ENCODE peak calls at places on chromosomes 4 and X, in eight cellular contexts. B is GM19239; A is MG63; G is GM10248; X is fibroblast of pulmonary artery; U is stimulated activated CD4-positive, alpha-beta T cell treated with anti-CD3 and anti-CD28 coated beads, Interleukin-2, amount 100 ng/mL, for 48 hours; M is NCI-H1092 treated with DMSO at 0.1 percent for 48 hours; S is EH. D is an unnamed sample.

GRCh38 chrX:54093159-54093558 is 48.9 kb upstream of the PHF8 start:
- DNase-seq in B (no peak), A (no peak), G (no peak), X (peak), U (no peak), M (no peak), S (no peak), D (no peak)

GRCh38 chr4:139176299-139177048 is 544 bp downstream of the ELF2 start:
- DNase-seq in B (peak), A (peak), G (peak), X (peak), U (peak), M (peak), S (peak), D (peak)

GRCh38 chr4:144787365-144788263 is 141.7 kb downstream of the HHIP start:
- DNase-seq in B (peak), A (no peak), G (peak), X (peak), U (no peak), M (peak), S (peak), D (no peak)

GRCh38 chr4:576991-577498 is 950 bp upstream of the TMEM271 start:
- DNase-seq in B (no peak), A (no peak), G (no peak), X (no peak), U (no peak), M (no peak), S (no peak), D (no peak)

GRCh38 chr4:87985097-87985886 is 9.8 kb downstream of the SPP1 start:
- DNase-seq in B (no peak), A (peak), G (peak), X (peak), U (no peak), M (peak), S (peak), D (peak)

GRCh38 chr4:136864580-136865185 is 667.6 kb downstream of the PCDH18 start:
- DNase-seq in B (peak), A (no peak), G (peak), X (peak), U (peak), M (peak), S (peak), D (peak)

GRCh38 chr4:44493924-44494323 is 45.3 kb upstream of the KCTD8 start:
- DNase-seq in B (no peak), A (no peak), G (peak), X (peak), U (no peak), M (no peak), S (no peak), D (no peak)

GRCh38 chr4:38663021-38663800 is 788 bp upstream of the KLF3 start:
- DNase-seq in B (peak), A (no peak), G (peak), X (peak), U (no peak), M (peak), S (no peak), D (no peak)

GRCh38 chr4:24244663-24245519 is 339.5 kb downstream of the DHX15 start:
- DNase-seq in B (no peak), A (no peak), G (no peak), X (no peak), U (no peak), M (no peak), S (no peak), D (peak)

GRCh38 chr4:13865871-13866669 is 238.5 kb upstream of the BOD1L1 start:
- DNase-seq in B (no peak), A (peak), G (no peak), X (no peak), U (no peak), M (peak), S (peak), D (no peak)

GRCh38 chrX:46301903-46302302 is 243.3 kb downstream of the ZNF674 start:
- DNase-seq in B (no peak), A (no peak), G (no peak), X (no peak), U (no peak), M (no peak), S (no peak), D (no peak)

GRCh38 chrX:136823175-136823574 is 42.4 kb upstream of the ARHGEF6 start:
- DNase-seq in B (no peak), A (no peak), G (no peak), X (no peak), U (no peak), M (no peak), S (peak), D (no peak)

GRCh38 chr4:4854649-4855292 is 4.7 kb upstream of the MSX1 start:
- DNase-seq in B (no peak), A (no peak), G (no peak), X (no peak), U (no peak), M (peak), S (no peak), D (no peak)

GRCh38 chr4:123649644-123650356 is 253.2 kb downstream of the SPRY1 start:
- DNase-seq in B (no peak), A (peak), G (no peak), X (peak), U (no peak), M (peak), S (peak), D (no peak)

GRCh38 chr4:89800012-89800516 is 36.9 kb downstream of the SNCA start:
- DNase-seq in B (no peak), A (no peak), G (no peak), X (peak), U (no peak), M (no peak), S (peak), D (no peak)

GRCh38 chrX:15301924-15302323 is 13.5 kb downstream of the ASB11 start:
- DNase-seq in B (no peak), A (no peak), G (no peak), X (peak), U (peak), M (no peak), S (no peak), D (peak)

GRCh38 chrX:39764441-39764914 is 333.3 kb downstream of the BCOR start:
- DNase-seq in B (no peak), A (no peak), G (no peak), X (peak), U (no peak), M (peak), S (peak), D (no peak)

GRCh38 chr4:177448850-177449249 is 6.6 kb upstream of the AGA start:
- DNase-seq in B (no peak), A (no peak), G (no peak), X (peak), U (no peak), M (no peak), S (peak), D (no peak)

GRCh38 chrX:88439935-88440334 is 307.1 kb upstream of the CPXCR1 start:
- DNase-seq in B (no peak), A (no peak), G (no peak), X (no peak), U (no peak), M (no peak), S (no peak), D (no peak)

GRCh38 chr4:108172231-108172779 is 3.6 kb upstream of the LEF1 start:
- DNase-seq in B (no peak), A (no peak), G (peak), X (no peak), U (no peak), M (peak), S (no peak), D (no peak)

GRCh38 chr4:113759696-113760093 is 1.8 kb downstream of the CAMK2D start:
- DNase-seq in B (no peak), A (no peak), G (no peak), X (peak), U (no peak), M (peak), S (peak), D (no peak)

GRCh38 chr4:183142566-183143545 is 43.8 kb downstream of the WWC2 start:
- DNase-seq in B (no peak), A (peak), G (no peak), X (peak), U (no peak), M (peak), S (peak), D (peak)

GRCh38 chr4:66649236-66649635 is 896.1 kb downstream of the CENPC start:
- DNase-seq in B (no peak), A (no peak), G (no peak), X (no peak), U (no peak), M (no peak), S (no peak), D (no peak)

GRCh38 chr4:151418385-151418784 is 9.4 kb downstream of the FHIP1A start:
- DNase-seq in B (no peak), A (peak), G (no peak), X (peak), U (no peak), M (no peak), S (peak), D (no peak)

GRCh38 chrX:121570072-121570841 is 522.8 kb downstream of the GLUD2 start:
- DNase-seq in B (no peak), A (no peak), G (no peak), X (peak), U (no peak), M (no peak), S (peak), D (no peak)

GRCh38 chr4:40309250-40309774 is 25.8 kb upstream of the CHRNA9 start:
- DNase-seq in B (peak), A (peak), G (peak), X (peak), U (peak), M (no peak), S (peak), D (peak)

D was measured in heart right ventricle.